ENCODE peak calls at places on chromosomes 2 and 18, in six cellular contexts. X is IMR-90, D is H9, I is mesenchymal stem cell, S is neuronal stem cell, J is H1. L is an unnamed sample.

GRCh38 chr2:241659150-241659739 is 21.8 kb downstream of the ATG4B start:
- DNase-seq in X (peak), D (peak), I (peak), S (peak), J (peak), L (peak)

GRCh38 chr2:67503066-67503795 is 106.1 kb downstream of the ETAA1 start:
- DNase-seq in X (peak), D (no peak), I (peak), S (no peak), J (no peak), L (peak)

GRCh38 chr2:236887953-236888765 is 197.5 kb upstream of the COPS8 start:
- DNase-seq in D (no peak), J (peak), I (peak), X (no peak), S (no peak), L (no peak)

GRCh38 chr18:73023975-73024374 is 156.2 kb upstream of the NETO1 start:
- DNase-seq in S (no peak), D (no peak), J (no peak), I (no peak), X (no peak), L (no peak)

GRCh38 chr2:52881606-52882005 is 886.0 kb upstream of the CHAC2 start:
- DNase-seq in D (no peak), I (peak), J (no peak), S (no peak), X (peak), L (no peak)

GRCh38 chr2:29317077-29317517 is 201.9 kb downstream of the CLIP4 start:
- DNase-seq in J (no peak), D (no peak), I (no peak), X (no peak), S (no peak), L (peak)

GRCh38 chr2:166088634-166089033 is 39.2 kb downstream of the SCN1A start:
- DNase-seq in X (peak), D (no peak), S (no peak), I (no peak), J (no peak), L (no peak)

GRCh38 chr2:205858781-205859478 is 176.6 kb downstream of the NRP2 start:
- DNase-seq in X (peak), D (no peak), S (no peak), I (no peak), J (no peak), L (peak)

GRCh38 chr2:6589171-6589570 is 276.5 kb downstream of the CMPK2 start:
- DNase-seq in S (no peak), X (no peak), D (no peak), J (no peak), I (no peak), L (no peak)

GRCh38 chr2:44120428-44120827 is 48.2 kb upstream of the PPM1B start:
- DNase-seq in S (no peak), J (no peak), I (peak), D (no peak), X (peak), L (no peak)

GRCh38 chr2:230762317-230762896 is 49.8 kb downstream of the CAB39 start:
- DNase-seq in S (peak), X (no peak), D (peak), J (no peak), I (peak), L (peak)

GRCh38 chr2:55043841-55044240 is 6.4 kb downstream of the RTN4 start:
- DNase-seq in X (no peak), I (no peak), S (no peak), J (no peak), D (no peak), L (no peak)

GRCh38 chr2:233611284-233611683 is 6.1 kb upstream of the UGT1A8 start:
- DNase-seq in I (no peak), D (no peak), J (no peak), X (no peak), S (no peak), L (no peak)

GRCh38 chr2:163364736-163365135 is 371.1 kb downstream of the FIGN start:
- DNase-seq in I (no peak), X (no peak), S (no peak), J (no peak), D (no peak), L (no peak)

GRCh38 chr2:42196403-42197267 is 27.5 kb downstream of the EML4 start:
- DNase-seq in S (no peak), D (peak), J (no peak), I (peak), X (peak), L (peak)

GRCh38 chr2:163157891-163158511 is 319.4 kb upstream of the KCNH7 start:
- DNase-seq in D (no peak), I (peak), S (no peak), J (no peak), X (peak), L (no peak)

GRCh38 chr18:25076980-25077780 is 274.8 kb downstream of the ZNF521 start:
- DNase-seq in D (no peak), S (peak), J (no peak), X (no peak), I (no peak), L (peak)

GRCh38 chr2:25606892-25607291 is 66.5 kb downstream of the DTNB start:
- DNase-seq in X (peak), S (no peak), J (no peak), I (peak), D (no peak), L (peak)

GRCh38 chr2:41879367-41879871 is 168.4 kb upstream of the PKDCC start:
- DNase-seq in S (no peak), J (no peak), D (no peak), I (peak), X (no peak), L (no peak)

GRCh38 chr2:209344349-209344748 is 79.5 kb upstream of the MAP2 start:
- DNase-seq in D (no peak), X (no peak), S (no peak), J (no peak), I (no peak), L (peak)

GRCh38 chr2:235661538-235661937 is 167.7 kb downstream of the AGAP1 start:
- DNase-seq in D (no peak), X (no peak), I (no peak), J (no peak), S (no peak), L (no peak)
- H3K14ac ChIP-seq in D (peak), X (no peak), I (no peak), J (no peak), S (no peak), L (no peak)

DNA sequence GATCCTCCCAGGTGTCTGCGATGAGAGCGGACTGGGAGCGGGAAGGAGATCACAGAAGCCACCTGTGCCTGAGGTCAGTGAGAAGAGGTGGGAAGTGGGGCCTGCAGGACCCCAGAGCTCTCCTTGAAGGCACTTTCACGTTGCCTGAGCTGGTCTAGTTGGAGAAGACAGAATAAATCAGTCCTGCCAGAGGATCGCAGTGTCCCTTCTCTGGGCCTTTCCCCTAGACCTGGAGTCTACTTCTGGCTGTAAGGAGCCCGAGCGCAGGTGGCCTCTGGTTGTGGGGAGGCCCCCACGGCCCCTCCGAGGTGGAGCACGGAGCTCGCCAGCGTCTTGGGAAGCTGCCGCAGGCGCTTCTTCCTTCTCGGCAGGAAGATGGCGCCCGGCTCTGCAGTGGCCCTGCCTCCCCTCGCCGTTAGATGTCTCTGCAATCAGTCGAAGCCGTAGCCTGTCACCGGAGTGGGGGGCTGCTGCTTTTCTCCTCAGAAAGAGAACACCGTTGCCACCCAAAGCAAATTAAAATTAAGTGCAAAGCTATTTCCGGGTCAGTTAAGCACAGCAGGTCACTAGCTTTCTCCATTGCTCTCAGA is 212.0 kb upstream of the MYT1L start:
- DNase-seq in S (no peak), D (peak), X (no peak), J (peak), I (no peak), L (no peak)
- H4K8ac ChIP-seq in S (no peak), D (peak), X (no peak), J (peak), I (no peak), L (no peak)

GRCh38 chr2:70103531-70104061 is 16.3 kb downstream of the PCBP1 start:
- DNase-seq in X (no peak), J (no peak), S (no peak), I (no peak), D (no peak), L (no peak)
- H3K4ac ChIP-seq in X (no peak), J (no peak), S (no peak), I (no peak), D (no peak), L (no peak)

DNA sequence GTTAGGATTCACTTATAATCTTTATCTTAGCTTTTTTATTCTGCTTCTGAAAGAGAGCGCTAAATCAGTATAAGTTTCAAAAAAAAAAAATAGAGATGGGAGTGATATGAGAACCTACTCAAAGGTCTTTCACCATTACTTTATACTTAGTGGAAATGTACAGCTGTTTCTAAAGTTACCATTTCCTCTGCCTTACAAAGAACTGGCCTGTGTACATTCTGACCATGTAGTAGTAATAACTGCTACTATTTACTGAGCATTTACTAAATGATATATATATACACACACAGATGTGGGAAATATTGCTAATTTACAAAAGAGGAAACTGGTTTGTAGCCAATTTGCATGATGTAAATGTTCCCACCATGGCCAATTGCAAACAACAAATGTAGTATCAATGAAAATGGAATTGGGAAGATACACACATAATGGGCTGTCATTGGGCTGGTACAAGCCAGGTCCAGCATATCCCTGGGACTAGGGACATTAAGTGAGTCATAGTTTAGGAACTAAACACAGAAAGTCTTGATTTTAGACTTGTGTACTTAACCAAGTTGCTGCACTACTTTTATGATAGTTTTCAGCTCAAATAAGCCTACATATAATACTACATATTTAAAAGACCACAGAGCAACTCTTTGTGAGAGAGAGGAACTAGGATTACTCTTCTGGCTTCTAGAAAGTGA is 67.1 kb downstream of the DYNC1I2 start:
- DNase-seq in J (no peak), D (no peak), S (no peak), I (peak), X (peak), L (no peak)
- H3K14ac ChIP-seq in J (no peak), D (no peak), S (no peak), I (no peak), X (no peak), L (no peak)

DNA sequence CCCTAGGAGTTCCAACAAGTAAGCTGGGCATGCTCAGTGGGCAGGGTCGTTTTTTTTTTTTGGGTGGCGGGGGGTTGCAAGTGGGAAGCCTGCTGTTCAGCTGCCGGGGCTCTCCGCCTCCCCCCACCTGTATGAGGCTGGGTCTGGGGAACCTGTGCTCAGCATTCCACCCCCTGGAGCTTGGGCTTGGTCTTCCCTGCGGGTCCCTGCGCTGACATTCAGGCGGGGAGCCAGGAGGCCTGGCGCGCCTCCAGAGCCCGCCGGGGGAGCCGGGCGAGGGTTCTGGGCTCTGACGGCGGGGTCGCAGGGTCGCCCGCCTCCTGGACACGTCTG is 821 bp upstream of the GPD2 start:
- DNase-seq in S (no peak), X (no peak), D (no peak), J (no peak), I (no peak), L (no peak)
- H4K8ac ChIP-seq in S (peak), X (peak), D (no peak), J (peak), I (peak), L (peak)

GRCh38 chr18:61606759-61607158 is 273.5 kb downstream of the CDH20 start:
- DNase-seq in X (peak), D (peak), S (peak), J (peak), I (peak), L (peak)

GRCh38 chr18:61608306-61608705 is 275.1 kb downstream of the CDH20 start:
- DNase-seq in I (peak), J (no peak), X (peak), S (no peak), D (no peak), L (no peak)

GRCh38 chr18:61605376-61606067 is 272.3 kb downstream of the CDH20 start:
- DNase-seq in D (no peak), J (no peak), X (no peak), I (no peak), S (no peak), L (no peak)

GRCh38 chr18:61609131-61609530 is 275.9 kb downstream of the CDH20 start:
- DNase-seq in D (no peak), I (no peak), J (no peak), X (peak), S (no peak), L (peak)

DNA sequence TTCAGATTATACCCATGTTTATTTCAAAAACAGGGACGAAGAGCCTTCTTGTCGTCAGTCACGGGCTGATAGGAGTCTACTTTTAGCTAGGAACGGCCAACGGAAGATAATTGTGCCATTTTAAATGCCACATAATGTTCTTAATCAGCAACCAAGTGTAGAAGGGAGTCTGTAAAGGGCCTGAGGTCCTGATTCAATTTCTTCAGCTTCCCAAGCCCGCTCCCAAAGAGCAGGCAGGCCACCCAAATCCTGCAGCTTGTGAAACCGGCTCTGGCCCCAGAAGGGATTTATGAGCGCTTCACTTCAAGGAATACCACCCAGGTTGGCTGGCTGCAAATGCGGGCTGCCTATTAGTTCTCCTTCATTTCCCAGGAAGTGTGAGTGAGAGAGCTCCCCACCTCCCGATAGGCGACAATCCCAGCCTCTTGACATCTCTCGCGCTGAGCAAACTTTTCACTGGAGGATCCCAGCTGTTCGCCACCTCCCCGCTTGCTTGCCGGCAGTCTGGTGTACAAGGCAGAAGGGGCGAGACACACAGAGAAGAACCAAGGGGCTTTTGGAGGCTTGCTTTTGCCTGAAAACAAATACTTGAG is 272.9 kb downstream of the CDH20 start:
- DNase-seq in I (peak), X (peak), D (peak), J (peak), S (peak), L (peak)
- H3K4ac ChIP-seq in I (peak), X (peak), D (no peak), J (no peak), S (no peak), L (no peak)

L was measured in trophoblast cell.